ENCODE peak calls at places on chromosomes 11 and 22, in six cellular contexts. K, I, P, T, A and D are unnamed samples.

GRCh38 chr11:125743681-125744080 is 2.4 kb upstream of the PATE1 start:
- DNase-seq in K (no peak), I (no peak), T (no peak), A (no peak), P (no peak), D (no peak)

GRCh38 chr22:35538801-35539321 is 1.8 kb upstream of the RASD2 start:
- DNase-seq in I (peak; percentile 49), T (peak; percentile 44), P (no peak), K (no peak), A (no peak), D (no peak)

GRCh38 chr11:46352063-46352841 is 5.0 kb downstream of the DGKZ start:
- DNase-seq in T (peak; percentile 46), K (peak; percentile 73), P (no peak), I (peak; percentile 41), A (no peak), D (peak; percentile 76)

GRCh38 chr22:23822101-23822671 is 16.6 kb downstream of the DERL3 start:
- DNase-seq in K (no peak), P (no peak), A (no peak), T (no peak), I (no peak), D (no peak)

GRCh38 chr22:35894937-35895708 is 133.5 kb downstream of the RBFOX2 start:
- DNase-seq in K (no peak), T (peak; percentile 37), P (no peak), I (peak; percentile 12), A (no peak), D (no peak)

GRCh38 chr22:37267128-37267587 is 15.2 kb upstream of the CYTH4 start:
- DNase-seq in I (peak; percentile 55), P (peak; percentile 65), A (no peak), T (no peak), K (peak; percentile 71), D (peak; percentile 65)

GRCh38 chr11:112016765-112017356 is 8.3 kb upstream of the DLAT start:
- DNase-seq in A (no peak), K (no peak), I (no peak), T (no peak), P (peak; percentile 3), D (no peak)

GRCh38 chr11:1930448-1930802 is 10.9 kb downstream of the TNNT3 start:
- DNase-seq in P (no peak), A (no peak), I (no peak), T (no peak), K (peak; percentile 0), D (no peak)

GRCh38 chr11:75734491-75735180 is 17.0 kb downstream of the MOGAT2 start:
- DNase-seq in A (no peak), T (no peak), P (no peak), K (no peak), I (peak; percentile 69), D (no peak)

GRCh38 chr11:57429946-57430345 is 3.0 kb upstream of the SLC43A3 start:
- DNase-seq in A (no peak), K (no peak), I (no peak), P (no peak), T (no peak), D (no peak)

DNA sequence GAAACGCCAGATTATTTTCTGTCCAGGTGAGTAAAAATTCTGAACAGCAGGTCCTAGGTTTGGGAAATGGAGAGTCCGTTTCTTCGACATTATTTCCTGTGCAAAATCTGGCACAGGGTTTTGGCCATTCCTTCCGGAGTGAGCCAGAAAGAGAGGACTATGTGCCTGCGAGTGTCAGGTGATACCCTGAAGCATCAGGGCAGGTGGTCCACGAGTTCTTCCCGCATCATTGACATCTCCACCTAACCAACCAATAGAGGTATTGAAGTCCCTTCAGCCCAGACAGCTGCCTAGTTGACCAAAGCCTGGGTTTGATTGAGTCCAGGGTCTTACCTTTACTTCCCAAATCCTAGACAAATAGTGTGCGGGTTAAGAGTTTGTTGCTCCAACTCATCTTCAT is 808 bp downstream of the SNAP29 start:
- DNase-seq in P (no peak), A (no peak), K (no peak), I (no peak), T (no peak), D (no peak)
- H3K4me3 ChIP-seq in P (no peak overlapping the region), A (peak overlapping the region; percentile 76), K (peak overlapping the region; percentile 87), I (peak overlapping the region; percentile 83), T (peak overlapping the region; percentile 78), D (peak overlapping the region; percentile 19)

GRCh38 chr11:19805346-19805745 is 92.7 kb downstream of the NAV2 start:
- DNase-seq in I (no peak), K (no peak), P (no peak), A (no peak), T (no peak), D (no peak)

GRCh38 chr11:19805827-19806226 is 93.2 kb downstream of the NAV2 start:
- DNase-seq in K (no peak), T (no peak), I (no peak), A (no peak), P (no peak), D (no peak)

GRCh38 chr11:19800714-19801519 is 88.3 kb downstream of the NAV2 start:
- DNase-seq in T (no peak), A (no peak), K (no peak), I (no peak), P (no peak), D (no peak)

GRCh38 chr11:19802773-19803293 is 90.2 kb downstream of the NAV2 start:
- DNase-seq in K (no peak), A (no peak), T (no peak), P (no peak), I (no peak), D (no peak)

DNA sequence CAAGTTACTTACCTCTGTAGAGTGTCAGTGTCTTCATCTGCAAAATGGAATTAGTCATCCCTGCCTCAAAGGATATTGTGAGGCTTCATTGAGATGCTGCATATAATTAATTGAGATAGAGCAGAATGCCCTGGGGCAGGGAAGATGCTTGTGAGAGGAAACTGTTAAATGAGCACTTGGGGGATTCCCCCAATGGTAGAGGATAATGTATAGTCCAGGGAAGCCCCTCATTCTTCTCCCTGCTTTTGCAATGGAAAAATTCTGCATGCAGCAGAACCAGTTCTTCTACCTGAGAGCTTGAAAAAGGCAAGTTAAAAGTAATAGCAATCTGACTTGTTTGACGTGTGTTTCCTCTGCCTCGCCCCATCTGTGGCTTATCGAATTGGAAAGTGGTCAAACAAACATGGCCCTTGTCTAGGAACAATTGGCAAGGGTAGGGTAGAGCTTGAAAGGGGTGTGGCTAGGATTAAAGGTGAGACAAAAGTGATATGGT is 90.9 kb downstream of the NAV2 start:
- DNase-seq in A (no peak), I (peak; percentile 69), P (no peak), T (no peak), K (no peak), D (no peak)
- H3K27ac ChIP-seq in A (no peak overlapping the region), I (peak overlapping the region; percentile 77), P (no peak overlapping the region), T (no peak overlapping the region), K (no peak overlapping the region), D (no peak overlapping the region)

DNA sequence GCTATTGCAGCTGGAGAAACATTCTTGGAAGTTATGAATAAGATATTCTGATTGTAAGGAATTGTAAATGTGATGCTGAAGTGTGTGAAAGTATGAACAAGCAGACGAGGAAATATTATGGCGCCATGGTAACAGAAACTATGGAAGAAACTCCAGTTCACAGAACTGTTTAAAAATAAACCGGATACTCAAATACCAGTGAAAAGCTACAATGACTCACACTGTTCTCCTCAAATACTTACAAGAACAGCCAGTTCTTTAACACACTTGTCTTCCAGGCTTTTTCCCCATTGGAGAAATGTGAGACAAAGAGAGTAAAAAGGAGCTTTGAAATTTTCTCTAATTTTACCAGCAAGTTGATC is 76.7 kb upstream of the ARFGAP3 start:
- DNase-seq in P (no peak), I (no peak), T (peak; percentile 73), A (no peak), K (no peak), D (no peak)
- H3K4me1 ChIP-seq in P (peaks cover 30% of the 10 kb centered on the region), I (peaks cover 77% of the 10 kb centered on the region), T (peaks cover 94% of the 10 kb centered on the region), A (peaks cover 87% of the 10 kb centered on the region), K (peaks cover 34% of the 10 kb centered on the region), D (peaks cover 39% of the 10 kb centered on the region)

DNA sequence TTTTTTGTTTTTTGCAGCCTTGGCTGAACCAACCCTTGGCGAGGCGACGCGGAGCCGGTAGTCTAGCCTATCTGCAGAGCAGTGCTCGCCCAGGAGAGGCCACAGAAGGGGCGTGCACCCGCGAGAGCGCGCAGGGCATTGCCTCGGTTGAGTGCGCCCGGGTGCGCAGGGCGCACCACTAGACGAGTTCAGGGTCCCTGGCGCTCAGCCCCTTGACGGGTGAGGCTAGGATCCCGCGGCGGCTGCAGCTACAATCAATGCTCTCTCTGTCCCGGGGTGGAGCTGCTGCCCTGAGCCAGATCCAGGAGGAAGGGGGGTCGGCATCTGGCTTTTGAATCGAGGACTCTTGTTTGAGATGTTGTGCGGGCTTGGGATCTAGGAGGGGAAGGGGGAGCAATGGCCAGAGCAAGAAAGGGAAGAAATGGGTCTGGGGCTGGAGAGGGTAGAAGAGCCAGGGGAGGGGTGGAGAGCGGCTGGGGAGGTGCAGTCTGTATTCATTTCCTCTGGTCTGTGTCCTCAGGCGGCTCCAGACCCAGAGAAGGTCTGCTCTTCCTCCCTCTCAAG is 949 bp downstream of the THY1 start:
- DNase-seq in K (no peak), I (no peak), P (peak; percentile 40), T (no peak), A (no peak), D (no peak)
- H3K4me3 ChIP-seq in K (no peak overlapping the region), I (no peak overlapping the region), P (peak overlapping the region; percentile 95), T (peak overlapping the region; percentile 58), A (no peak overlapping the region), D (no peak overlapping the region)

DNA sequence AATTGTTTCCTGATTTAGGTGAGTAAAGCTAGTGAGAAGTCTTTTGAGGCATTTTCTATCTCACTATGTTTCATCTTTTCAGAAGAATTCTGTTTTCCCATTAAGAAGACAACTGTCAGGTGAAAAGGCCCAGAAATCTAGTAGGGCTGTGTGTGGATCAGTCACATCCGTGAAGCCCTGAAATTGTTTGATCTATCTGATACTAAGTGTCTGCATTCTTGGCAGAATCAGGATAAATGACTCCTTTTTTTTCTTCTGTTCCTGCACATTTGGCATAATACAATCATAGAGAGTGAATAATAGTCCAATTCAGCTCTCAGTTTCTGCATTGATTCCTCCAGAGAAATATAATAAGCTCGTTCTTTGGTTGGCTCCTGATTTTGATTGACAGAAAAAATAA is 208.3 kb downstream of the NAV2 start:
- DNase-seq in T (no peak), K (no peak), A (no peak), I (no peak), P (no peak), D (no peak)
- H3K27ac ChIP-seq in T (no peak overlapping the region), K (no peak overlapping the region), A (no peak overlapping the region), I (no peak overlapping the region), P (no peak overlapping the region), D (no peak overlapping the region)

GRCh38 chr11:65404638-65405339 is 17.8 kb upstream of the NEAT1 start:
- DNase-seq in A (no peak), T (no peak), P (no peak), K (no peak), I (no peak), D (no peak)
- H3K4me1 ChIP-seq in A (no peaks in the 10 kb centered on the region), T (peaks cover 4% of the 10 kb centered on the region), P (peaks cover 2% of the 10 kb centered on the region), K (no peaks in the 10 kb centered on the region), I (peaks cover 9% of the 10 kb centered on the region), D (no peaks in the 10 kb centered on the region)